ENCODE peak calls at places on chromosome 13, in ten cellular contexts. D is GM23338; J is EL; E is astrocyte of the spinal cord; S is CD4-positive, CD25-positive, alpha-beta regulatory T cell; I is activated CD4-positive, alpha-beta T cell treated with anti-CD3 and anti-CD28 coated beads, Interleukin-2, amount 50 U/mL, for 1 hour; F is T1000; L is pancreas; A is MV-4-11; N is HT-29. V is an unnamed sample.
A peak's percentile ranks its signal among the peaks of the same experiment; 100 is the strongest.

GRCh38 chr13:109654341-109655205 is 131.8 kb downstream of the IRS2 start:
- DNase-seq in S (no peak), J (no peak), N (no peak), I (no peak), F (no peak), E (no peak), A (peak; percentile 97), D (no peak), L (no peak), V (peak; percentile 37)

GRCh38 chr13:112208656-112209055 is 141.7 kb downstream of the SOX1 start:
- DNase-seq in D (no peak), F (no peak), A (no peak), N (no peak), L (no peak), S (no peak), E (no peak), J (no peak), I (no peak), V (no peak)

GRCh38 chr13:112240076-112240475 is 136.1 kb upstream of the SPACA7 start:
- DNase-seq in A (no peak), L (no peak), N (no peak), I (no peak), S (no peak), E (no peak), F (no peak), D (no peak), J (no peak), V (peak; percentile 23)

GRCh38 chr13:40271931-40272775 is 394.3 kb downstream of the FOXO1 start:
- DNase-seq in F (no peak), D (no peak), A (no peak), S (peak; percentile 20), E (peak; percentile 92), J (peak; percentile 69), I (no peak), L (no peak), N (peak; percentile 90), V (peak; percentile 90)

GRCh38 chr13:110233682-110234280 is 73.2 kb downstream of the COL4A1 start:
- DNase-seq in S (no peak), F (no peak), D (no peak), N (no peak), A (no peak), E (no peak), J (no peak), I (no peak), L (no peak), V (no peak)

GRCh38 chr13:73092831-73093230 is 34.0 kb downstream of the KLF5 start:
- DNase-seq in S (peak; percentile 63), D (no peak), L (no peak), F (no peak), E (no peak), A (no peak), I (no peak), J (no peak), N (peak; percentile 26), V (no peak)

GRCh38 chr13:35210234-35210633 is 266.3 kb downstream of the MAB21L1 start:
- DNase-seq in E (peak; percentile 10), N (peak; percentile 49), J (peak; percentile 3), D (no peak), F (no peak), I (no peak), L (no peak), A (no peak), S (no peak), V (no peak)

GRCh38 chr13:44309771-44310767 is 63.6 kb upstream of the SERP2 start:
- DNase-seq in I (no peak), E (no peak), F (no peak), A (no peak), N (no peak), J (no peak), S (no peak), L (no peak), D (no peak), V (peak; percentile 61)

GRCh38 chr13:31631071-31631470 is 108.3 kb upstream of the RXFP2 start:
- DNase-seq in D (no peak), N (no peak), A (peak; percentile 14), I (no peak), E (no peak), F (no peak), L (no peak), S (no peak), J (peak; percentile 25), V (no peak)

GRCh38 chr13:57527114-57527770 is 104.3 kb upstream of the PCDH17 start:
- DNase-seq in E (no peak), F (no peak), D (no peak), A (no peak), J (no peak), S (no peak), L (no peak), N (no peak), I (no peak), V (no peak)

GRCh38 chr13:37531054-37531453 is 67.5 kb downstream of the POSTN start:
- DNase-seq in L (no peak), A (no peak), N (no peak), E (peak; percentile 21), F (peak; percentile 56), S (no peak), I (no peak), D (no peak), J (peak; percentile 5), V (no peak)

GRCh38 chr13:98842858-98843481 is 90.5 kb upstream of the SLC15A1 start:
- DNase-seq in A (peak; percentile 85), I (peak; percentile 61), L (peak; percentile 83), N (peak; percentile 94), S (peak; percentile 77), F (peak; percentile 23), J (peak; percentile 72), E (peak; percentile 76), D (peak; percentile 89), V (no peak)

GRCh38 chr13:31846182-31846938 is 107.0 kb downstream of the RXFP2 start:
- DNase-seq in N (peak; percentile 94), S (peak; percentile 67), A (peak; percentile 75), E (peak; percentile 87), F (peak; percentile 69), L (peak; percentile 94), I (peak; percentile 48), J (peak; percentile 91), D (peak; percentile 94), V (peak; percentile 95)

GRCh38 chr13:46062190-46062589 is 9.6 kb upstream of the ZC3H13 start:
- DNase-seq in I (no peak), E (peak; percentile 11), A (peak; percentile 72), S (no peak), L (no peak), D (no peak), F (no peak), N (no peak), J (peak; percentile 83), V (no peak)

GRCh38 chr13:92769064-92769463 is 457.5 kb upstream of the GPC6 start:
- DNase-seq in N (no peak), A (peak; percentile 54), I (no peak), D (no peak), J (peak; percentile 2), E (no peak), F (no peak), L (no peak), S (no peak), V (no peak)

GRCh38 chr13:111590796-111591195 is 270.4 kb downstream of the TEX29 start:
- DNase-seq in I (no peak), A (no peak), E (no peak), S (no peak), N (no peak), F (no peak), J (no peak), L (no peak), D (no peak), V (no peak)

GRCh38 chr13:111114362-111115050 is 604 bp upstream of the ARHGEF7 start:
- DNase-seq in D (peak; percentile 68), S (peak; percentile 37), A (no peak), L (no peak), N (no peak), J (peak; percentile 43), I (peak; percentile 23), E (no peak), F (peak; percentile 48), V (peak; percentile 40)

GRCh38 chr13:30107536-30108136 is 199.7 kb downstream of the KATNAL1 start:
- DNase-seq in A (peak; percentile 81), S (no peak), J (peak; percentile 76), F (no peak), N (no peak), I (no peak), D (no peak), L (no peak), E (no peak), V (no peak)

GRCh38 chr13:110343241-110343865 is 36.3 kb downstream of the COL4A2 start:
- DNase-seq in N (peak; percentile 35), J (no peak), D (no peak), L (no peak), F (no peak), E (peak; percentile 58), A (no peak), I (no peak), S (no peak), V (no peak)

GRCh38 chr13:91346848-91347211 is 657 bp upstream of the MIR17HG start:
- DNase-seq in F (no peak), N (peak; percentile 63), S (peak; percentile 82), J (no peak), D (peak; percentile 34), L (no peak), E (peak; percentile 32), A (no peak), I (peak; percentile 12), V (no peak)

GRCh38 chr13:108346376-108346775 is 76.9 kb downstream of the TNFSF13B start:
- DNase-seq in N (no peak), A (no peak), D (peak; percentile 6), J (no peak), F (no peak), S (peak; percentile 37), L (no peak), I (peak; percentile 20), E (no peak), V (no peak)

GRCh38 chr13:31629085-31629785 is 110.1 kb upstream of the RXFP2 start:
- DNase-seq in F (peak; percentile 19), S (no peak), I (no peak), N (no peak), L (no peak), D (no peak), E (peak; percentile 64), A (peak; percentile 82), J (peak; percentile 64), V (no peak)

GRCh38 chr13:43289458-43290255 is 266.3 kb downstream of the DNAJC15 start:
- DNase-seq in N (no peak), F (no peak), S (no peak), D (no peak), I (no peak), E (no peak), A (no peak), J (peak; percentile 29), L (no peak), V (no peak)

GRCh38 chr13:51246411-51247298 is 24.5 kb downstream of the FAM124A start:
- DNase-seq in A (no peak), S (no peak), L (no peak), I (no peak), N (no peak), E (no peak), D (no peak), J (no peak), F (no peak), V (no peak)

GRCh38 chr13:80727321-80727975 is 386.5 kb upstream of the SPRY2 start:
- DNase-seq in L (no peak), F (no peak), E (no peak), D (no peak), N (no peak), S (no peak), A (no peak), I (no peak), J (no peak), V (no peak)

GRCh38 chr13:32737111-32737571 is 150.9 kb downstream of the PDS5B start:
- DNase-seq in D (no peak), E (peak; percentile 44), F (no peak), S (peak; percentile 73), A (no peak), J (no peak), N (peak; percentile 59), L (no peak), I (no peak), V (no peak)

GRCh38 chr13:93794197-93794885 is 567.7 kb downstream of the GPC6 start:
- DNase-seq in I (no peak), S (peak; percentile 3), F (no peak), D (no peak), J (no peak), L (no peak), A (no peak), E (peak; percentile 5), N (no peak), V (no peak)

GRCh38 chr13:46543307-46543706 is 9.7 kb upstream of the LRCH1 start:
- DNase-seq in I (no peak), F (no peak), L (no peak), J (no peak), D (no peak), S (no peak), N (no peak), A (no peak), E (no peak), V (no peak)

V was measured in lower leg skin.